ENCODE peak calls at places on chromosomes 16 and 17, in four cellular contexts. W is hepatocyte; A is activated CD8-positive, alpha-beta memory T cell treated with anti-CD3 and anti-CD28 coated beads for 48 hours; Y is memory B cell. C is an unnamed sample.

GRCh38 chr16:1691276-1691675 is 13.2 kb downstream of the JPT2 start:
- DNase-seq in Y (no peak), A (no peak), W (no peak), C (no peak)

GRCh38 chr16:59042296-59042695 is 308.2 kb upstream of the GOT2 start:
- DNase-seq in Y (no peak), A (no peak), W (no peak), C (no peak)

GRCh38 chr16:28191364-28191985 is 20.3 kb downstream of the XPO6 start:
- DNase-seq in W (no peak), A (no peak), Y (no peak), C (no peak)

GRCh38 chr16:5005916-5006315 is 27.8 kb downstream of the NAGPA start:
- DNase-seq in W (no peak), A (no peak), Y (no peak), C (no peak)

GRCh38 chr16:21158208-21159110 is at the start of gene LDAF1:
- DNase-seq in A (peak), W (peak), Y (peak), C (peak)

GRCh38 chr16:84519855-84520254 is 15.4 kb upstream of the MEAK7 start:
- DNase-seq in W (no peak), Y (no peak), A (no peak), C (no peak)

GRCh38 chr17:48555183-48555615 is 10.3 kb upstream of the HOXB2 start:
- DNase-seq in W (peak), Y (no peak), A (no peak), C (no peak)

GRCh38 chr16:27867122-27868110 is 196.1 kb downstream of the GSG1L start:
- DNase-seq in W (peak), Y (no peak), A (peak), C (peak)

GRCh38 chr16:23448392-23448791 is 4.6 kb downstream of the COG7 start:
- DNase-seq in A (no peak), Y (no peak), W (no peak), C (no peak)

GRCh38 chr17:1557355-1558095 is 5.1 kb downstream of the PITPNA start:
- DNase-seq in W (peak), A (no peak), Y (no peak), C (no peak)

GRCh38 chr16:66207139-66207863 is 159.2 kb upstream of the CDH5 start:
- DNase-seq in Y (no peak), W (no peak), A (no peak), C (no peak)

GRCh38 chr17:33968350-33969044 is 286.6 kb upstream of the CCL2 start:
- DNase-seq in A (no peak), W (no peak), Y (no peak), C (no peak)

GRCh38 chr17:41065829-41066624 is at the start of gene KRTAP2-4:
- DNase-seq in Y (no peak), A (no peak), W (no peak), C (no peak)

GRCh38 chr17:45132569-45133463 is 501 bp upstream of the PLCD3 start:
- DNase-seq in A (peak), W (peak), Y (peak), C (peak)

GRCh38 chr16:23514381-23515152 is 4.3 kb upstream of the GGA2 start:
- DNase-seq in Y (no peak), A (peak), W (no peak), C (no peak)

GRCh38 chr17:10673318-10673717 is 16.2 kb upstream of the MYH3 start:
- DNase-seq in W (peak), Y (no peak), A (no peak), C (no peak)

GRCh38 chr17:11880714-11881113 is 116.6 kb downstream of the ZNF18 start:
- DNase-seq in W (peak), A (no peak), Y (no peak), C (no peak)

GRCh38 chr16:89842471-89843408 is 14.5 kb downstream of the SPIRE2 start:
- DNase-seq in W (no peak), A (no peak), Y (no peak), C (no peak)

GRCh38 chr17:81845361-81845760 is 10.5 kb upstream of the PPP1R27 start:
- DNase-seq in Y (no peak), W (no peak), A (no peak), C (no peak)

GRCh38 chr16:4369006-4369766 is 2.5 kb upstream of the VASN start:
- DNase-seq in A (no peak), W (no peak), Y (no peak), C (no peak)

GRCh38 chr17:39676198-39676819 is 8.1 kb downstream of the PNMT start:
- DNase-seq in A (peak), Y (no peak), W (no peak), C (no peak)

GRCh38 chr17:47676199-47676472 is 17.8 kb upstream of the TBKBP1 start:
- DNase-seq in W (no peak), Y (no peak), A (no peak), C (no peak)

GRCh38 chr17:42121066-42121769 is at the start of gene KAT2A:
- DNase-seq in A (peak), Y (peak), W (peak), C (peak)

GRCh38 chr16:87583453-87584131 is 18.7 kb upstream of the JPH3 start:
- DNase-seq in Y (no peak), A (no peak), W (no peak), C (no peak)

GRCh38 chr17:83079766-83080616 is 582 bp downstream of the METRNL start:
- DNase-seq in A (no peak), Y (peak), W (peak), C (no peak)

GRCh38 chr16:72467157-72467759 is 295.3 kb upstream of the PMFBP1 start:
- DNase-seq in Y (no peak), W (peak), A (no peak), C (no peak)

GRCh38 chr17:29613371-29613837 is 9.3 kb downstream of the CORO6 start:
- DNase-seq in A (peak), Y (peak), W (peak), C (peak)

GRCh38 chr16:13873835-13874438 is 46.0 kb upstream of the ERCC4 start:
- DNase-seq in Y (no peak), A (no peak), W (peak), C (no peak)

GRCh38 chr16:56742030-56742984 is 12.4 kb downstream of the NUP93 start:
- DNase-seq in Y (no peak), W (no peak), A (no peak), C (no peak)

GRCh38 chr17:65441053-65441635 is 120.3 kb downstream of the AXIN2 start:
- DNase-seq in Y (no peak), A (no peak), W (no peak), C (no peak)

GRCh38 chr17:57033296-57033695 is 51.8 kb upstream of the AKAP1 start:
- DNase-seq in Y (no peak), A (no peak), W (no peak), C (no peak)

GRCh38 chr16:19137201-19137601 is 23.4 kb downstream of the ITPRIPL2 start:
- DNase-seq in W (no peak), Y (no peak), A (no peak), C (no peak)

GRCh38 chr17:79117905-79118487 is 43.4 kb downstream of the ENGASE start:
- DNase-seq in Y (no peak), W (no peak), A (no peak), C (no peak)

C was measured in mesothelial cell of epicardium.